ENCODE peak calls at places on chromosome 6, in ten cellular contexts. G is H9; O is lower lobe of right lung; L is mucosa of descending colon; F is CD8-positive, alpha-beta memory T cell; U is IMR-90; N is A549; H is hepatocyte; K is GM23338; D is heart left ventricle. P is an unnamed sample. For H3K4me1, the result is how much of the 10 kb centered on the place peaks cover.

GRCh38 chr6:167930300-167930699 is 67.2 kb upstream of the KIF25 start:
- DNase-seq in U (peak), K (no peak), D (no peak), H (no peak), O (no peak), F (no peak), L (no peak), G (no peak), N (peak), P (no peak)

GRCh38 chr6:127462391-127462790 is 3.2 kb upstream of the KIAA0408 start:
- DNase-seq in D (no peak), L (no peak), U (peak), N (peak), K (peak), H (no peak), G (no peak), F (no peak), O (no peak), P (no peak)

GRCh38 chr6:136656121-136656520 is 105.9 kb upstream of the MAP7 start:
- DNase-seq in L (no peak), G (no peak), D (no peak), F (no peak), H (no peak), U (no peak), K (no peak), O (no peak), N (no peak), P (peak)

GRCh38 chr6:157271911-157272310 is 51.4 kb downstream of the TMEM242 start:
- DNase-seq in L (no peak), K (no peak), O (no peak), F (no peak), U (no peak), N (no peak), H (no peak), D (no peak), G (no peak), P (no peak)

GRCh38 chr6:153852481-153852880 is 186.6 kb upstream of the OPRM1 start:
- DNase-seq in K (no peak), F (no peak), U (no peak), L (no peak), H (peak), O (no peak), D (no peak), N (no peak), G (no peak), P (no peak)

GRCh38 chr6:56869346-56869745 is 85.6 kb upstream of the BEND6 start:
- DNase-seq in D (no peak), O (no peak), K (no peak), G (no peak), U (no peak), L (no peak), H (no peak), N (no peak), F (no peak), P (peak)

GRCh38 chr6:33080127-33081089 is 4.6 kb downstream of the HLA-DPB1 start:
- DNase-seq in D (peak), F (no peak), H (peak), G (peak), L (no peak), N (no peak), U (peak), K (peak), O (peak), P (peak)

GRCh38 chr6:128515550-128516513 is 4.6 kb downstream of the PTPRK start:
- DNase-seq in K (no peak), H (no peak), U (peak), D (no peak), L (no peak), O (no peak), G (no peak), F (no peak), N (no peak), P (peak)

GRCh38 chr6:126188271-126188909 is 151.5 kb upstream of the CENPW start:
- DNase-seq in F (no peak), D (no peak), K (no peak), N (peak), G (no peak), L (no peak), U (peak), O (no peak), H (no peak), P (peak)

GRCh38 chr6:162179196-162179951 is 548.2 kb downstream of the PRKN start:
- DNase-seq in N (no peak), G (no peak), U (no peak), O (no peak), H (no peak), D (no peak), F (no peak), L (no peak), K (no peak), P (no peak)

GRCh38 chr6:72348926-72349325 is 272.9 kb upstream of the KCNQ5 start:
- DNase-seq in H (no peak), G (no peak), U (peak), N (no peak), F (no peak), D (no peak), K (no peak), L (no peak), O (no peak), P (peak)

GRCh38 chr6:162538643-162539064 is 188.9 kb downstream of the PRKN start:
- DNase-seq in K (no peak), U (no peak), O (no peak), L (no peak), F (no peak), D (peak), G (no peak), N (no peak), H (no peak), P (no peak)

GRCh38 chr6:30939473-30939872 is 1.3 kb upstream of the MUCL3 start:
- DNase-seq in G (no peak), O (no peak), K (no peak), F (no peak), D (no peak), N (no peak), L (no peak), U (no peak), H (no peak), P (no peak)

GRCh38 chr6:33492093-33492492 is 37.7 kb downstream of the ZBTB9 start:
- DNase-seq in G (no peak), O (no peak), U (no peak), F (no peak), K (peak), N (no peak), L (no peak), H (no peak), D (no peak), P (no peak)

GRCh38 chr6:119283979-119284545 is 65.5 kb downstream of the MAN1A1 start:
- DNase-seq in F (no peak), H (no peak), N (no peak), L (no peak), K (no peak), D (no peak), O (no peak), U (no peak), G (no peak), P (no peak)

GRCh38 chr6:148868314-148868713 is 121.5 kb downstream of the UST start:
- DNase-seq in O (no peak), L (no peak), K (no peak), F (no peak), U (peak), N (no peak), G (no peak), H (no peak), D (no peak), P (peak)

GRCh38 chr6:150666071-150666470 is 66.4 kb downstream of the PLEKHG1 start:
- DNase-seq in D (no peak), U (no peak), G (no peak), O (no peak), N (no peak), H (no peak), L (no peak), F (no peak), K (no peak), P (peak)

GRCh38 chr6:37551446-37551845 is 51.8 kb upstream of the CCDC167 start:
- DNase-seq in F (no peak), D (no peak), L (no peak), N (no peak), H (no peak), U (no peak), O (no peak), G (no peak), K (no peak), P (no peak)

GRCh38 chr6:37551002-37551401 is 51.3 kb upstream of the CCDC167 start:
- DNase-seq in G (no peak), N (no peak), H (no peak), U (no peak), L (no peak), K (no peak), D (peak), O (no peak), F (no peak), P (no peak)

GRCh38 chr6:37550436-37550835 is 50.7 kb upstream of the CCDC167 start:
- DNase-seq in O (no peak), F (no peak), H (no peak), K (no peak), D (no peak), G (no peak), N (no peak), U (peak), L (no peak), P (peak)

GRCh38 chr6:37551867-37552266 is 52.2 kb upstream of the CCDC167 start:
- DNase-seq in K (no peak), N (no peak), U (no peak), H (no peak), G (no peak), F (no peak), D (no peak), L (no peak), O (no peak), P (no peak)

DNA sequence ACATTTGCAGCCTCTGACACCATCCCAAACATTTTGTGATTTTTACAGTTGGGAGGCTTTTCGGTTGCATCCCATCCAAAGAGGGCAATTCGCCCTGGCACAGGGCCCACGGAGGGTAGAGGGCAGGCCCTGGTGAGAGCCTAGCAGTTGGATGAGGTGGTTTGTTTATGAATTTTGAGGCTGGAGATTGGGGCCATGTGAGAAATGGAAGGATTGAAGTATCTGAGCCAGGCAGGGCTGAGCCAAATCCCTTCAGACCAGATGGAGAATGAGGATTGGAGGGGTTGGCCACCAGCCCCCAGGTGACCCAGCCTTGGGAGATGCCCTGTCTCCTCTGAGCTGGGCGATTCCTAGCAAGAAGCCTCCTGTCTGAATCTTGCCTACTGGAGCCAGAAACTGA is 52.6 kb upstream of the CCDC167 start:
- DNase-seq in L (no peak), F (no peak), U (no peak), G (no peak), D (no peak), N (no peak), H (no peak), K (no peak), O (no peak), P (no peak)
- H3K4me1 ChIP-seq in L (under half), F (under half), U (under half), G (under half), D (under half), N (under half), H (under half), K (under half), O (under half), P (under half)

GRCh38 chr6:107668826-107669474 is 155.2 kb downstream of the SCML4 start:
- DNase-seq in N (no peak), L (no peak), H (no peak), U (no peak), F (no peak), G (no peak), D (no peak), O (no peak), K (no peak), P (no peak)
- H3K4me1 ChIP-seq in N (under half), L (under half), H (under half), U (under half), F (under half), G (under half), D (under half), O (under half), K (under half), P (under half)

DNA sequence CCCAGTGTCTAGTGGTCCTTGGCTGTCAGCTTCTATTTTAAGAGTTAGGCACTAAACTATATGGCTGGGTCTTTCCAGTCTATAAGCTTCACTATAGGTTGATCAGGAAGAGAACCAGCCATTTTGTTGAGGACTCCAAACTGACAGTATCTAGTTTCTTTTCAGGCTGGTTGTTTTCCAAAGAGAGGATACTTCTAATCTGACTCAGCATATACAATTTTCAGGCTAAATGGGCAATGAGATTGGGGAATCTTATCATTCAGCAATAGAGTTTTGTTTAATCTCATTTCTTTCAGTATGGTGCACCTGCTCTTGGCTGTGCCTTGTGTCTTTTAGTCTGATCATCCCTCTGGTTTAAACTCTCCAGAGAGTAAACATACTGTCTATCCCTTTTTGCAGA is 20.4 kb upstream of the CTAGE9 start:
- DNase-seq in U (peak), N (no peak), D (no peak), H (no peak), O (no peak), K (no peak), L (no peak), F (no peak), G (no peak), P (no peak)
- H3K4me1 ChIP-seq in U (under half), N (under half), D (under half), H (under half), O (under half), K (under half), L (under half), F (under half), G (under half), P (under half)

DNA sequence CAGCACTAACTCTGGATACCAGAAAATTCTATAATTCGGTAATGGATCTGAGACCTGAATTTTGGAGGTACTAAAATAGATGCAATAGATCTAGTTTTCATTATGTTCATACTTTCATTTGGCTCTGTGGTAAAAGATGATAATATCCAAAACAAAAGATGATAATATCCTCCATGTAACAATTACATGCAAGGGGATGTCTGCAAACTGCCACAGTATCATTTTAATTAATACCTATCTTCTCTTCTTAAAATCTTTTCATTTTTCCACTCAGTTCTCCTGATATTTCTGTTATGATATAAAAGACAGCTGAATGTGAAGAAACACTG is 15.6 kb downstream of the BTN2A1 start:
- DNase-seq in F (no peak), G (no peak), N (no peak), D (no peak), H (no peak), K (no peak), L (no peak), O (no peak), U (no peak), P (no peak)
- H3K4me1 ChIP-seq in F (half or more), G (under half), N (under half), D (under half), H (under half), K (under half), L (under half), O (under half), U (under half), P (under half)

GRCh38 chr6:43990627-43991619 is 136.3 kb downstream of the MRPL14 start:
- DNase-seq in O (peak), L (peak), K (no peak), F (no peak), H (peak), N (peak), D (no peak), G (no peak), U (peak), P (peak)

GRCh38 chr6:43993881-43994523 is 133.2 kb downstream of the MRPL14 start:
- DNase-seq in D (peak), L (no peak), K (no peak), H (no peak), O (no peak), G (no peak), U (no peak), F (no peak), N (no peak), P (no peak)

GRCh38 chr6:43995137-43995536 is 132.1 kb downstream of the MRPL14 start:
- DNase-seq in O (no peak), G (no peak), K (no peak), L (no peak), D (peak), U (no peak), N (no peak), F (no peak), H (no peak), P (no peak)

GRCh38 chr6:43992126-43992663 is 135.1 kb downstream of the MRPL14 start:
- DNase-seq in O (peak), G (no peak), U (no peak), D (no peak), H (no peak), N (no peak), K (no peak), F (no peak), L (no peak), P (no peak)

GRCh38 chr6:43992783-43993505 is 134.3 kb downstream of the MRPL14 start:
- DNase-seq in O (no peak), K (no peak), U (no peak), N (no peak), F (no peak), G (no peak), L (no peak), D (peak), H (no peak), P (no peak)
- H3K4me1 ChIP-seq in O (under half), K (under half), U (under half), N (half or more), F (under half), G (under half), L (under half), D (under half), H (under half), P (under half)

DNA sequence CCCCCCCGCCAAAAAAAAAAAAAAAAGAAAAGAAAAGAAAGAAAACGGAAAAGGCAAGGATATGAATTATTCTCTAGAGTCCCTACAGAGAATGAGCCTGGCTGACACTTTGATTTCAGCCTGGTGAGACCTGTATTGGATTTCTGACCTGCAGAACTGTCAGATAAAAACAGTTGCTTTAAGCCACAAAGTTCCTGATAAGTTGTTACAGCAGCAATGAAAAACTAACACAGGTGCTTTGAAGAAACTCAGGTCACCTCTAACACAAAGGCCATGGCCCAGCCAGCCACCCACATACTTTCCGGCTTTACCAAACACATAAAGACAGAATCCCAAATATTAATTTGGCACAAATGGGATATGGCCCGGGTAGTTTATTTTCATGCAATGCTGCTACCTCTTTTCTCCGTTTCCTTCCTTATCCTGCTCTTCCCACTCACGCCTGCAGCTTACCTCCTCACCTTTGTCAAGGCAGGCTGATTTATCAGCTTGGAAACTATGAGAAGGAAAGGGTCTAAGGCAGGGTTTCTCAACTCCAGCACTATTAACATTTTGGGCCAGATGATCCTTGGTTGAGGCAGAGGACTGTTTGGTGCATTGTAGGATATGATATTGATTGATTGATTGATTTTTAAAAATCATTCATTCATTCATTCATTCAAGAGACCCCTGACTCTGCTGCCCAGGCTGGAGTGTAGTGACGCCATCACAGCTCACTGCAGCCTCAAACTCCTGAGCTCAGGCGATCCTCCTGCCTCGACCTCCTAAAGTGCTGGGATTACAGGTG is 88.1 kb downstream of the ATXN1 start:
- DNase-seq in L (no peak), K (no peak), G (no peak), N (no peak), H (no peak), F (no peak), D (no peak), U (no peak), O (no peak), P (no peak)
- H3K4me1 ChIP-seq in L (under half), K (under half), G (under half), N (half or more), H (under half), F (under half), D (under half), U (under half), O (half or more), P (half or more)

DNA sequence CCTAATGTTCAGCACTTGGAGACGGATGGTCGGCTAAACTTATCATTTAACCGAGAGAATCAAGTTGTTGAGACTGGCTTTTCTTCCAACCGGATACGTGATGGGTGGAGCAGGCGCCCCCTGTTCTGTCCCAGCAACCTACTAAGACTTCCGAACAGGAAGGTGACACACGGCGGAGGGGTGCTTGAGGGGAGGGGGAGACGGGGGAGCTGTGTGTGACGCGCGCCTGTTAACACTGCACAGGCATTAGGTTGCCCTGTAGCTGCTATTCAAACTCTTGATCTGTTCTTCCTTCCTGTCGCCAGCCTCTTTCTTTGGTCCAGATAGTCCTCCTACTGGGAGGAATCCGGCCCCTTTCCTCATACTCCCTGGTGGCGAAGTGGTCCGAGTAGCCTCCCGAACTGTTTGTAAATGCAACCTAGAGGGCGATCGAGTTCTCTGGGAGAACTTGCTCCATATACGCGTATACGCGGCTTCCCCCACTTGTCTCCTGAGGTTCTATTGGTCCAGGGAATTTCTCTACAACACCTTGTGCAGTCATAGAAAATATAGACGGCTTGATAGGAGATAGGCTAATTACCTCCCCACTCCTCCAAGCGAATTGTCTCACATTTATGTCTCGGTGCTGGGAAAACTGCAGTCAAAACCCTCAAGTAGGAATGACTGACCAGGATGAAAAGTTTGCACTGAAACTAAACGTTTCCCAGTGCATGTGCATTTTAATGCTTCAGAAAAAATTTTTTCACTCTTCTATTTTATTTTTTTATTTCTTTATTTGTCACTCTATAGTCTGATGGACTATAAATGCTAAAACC is 126.0 kb upstream of the SLC2A12 start:
- DNase-seq in N (peak), F (peak), G (peak), H (peak), D (peak), K (peak), O (peak), L (peak), U (peak), P (peak)
- H3K4me1 ChIP-seq in N (under half), F (under half), G (under half), H (under half), D (under half), K (under half), O (under half), L (under half), U (under half), P (under half)

GRCh38 chr6:7115452-7116223 is 7.9 kb downstream of the RREB1 start:
- DNase-seq in K (no peak), H (no peak), F (no peak), O (no peak), G (no peak), N (no peak), L (no peak), D (no peak), U (no peak), P (no peak)
- H3K4me1 ChIP-seq in K (half or more), H (under half), F (half or more), O (half or more), G (under half), N (half or more), L (half or more), D (under half), U (under half), P (under half)

GRCh38 chr6:143969077-143969476 is 39.0 kb downstream of the PLAGL1 start:
- DNase-seq in L (no peak), N (no peak), D (no peak), F (no peak), G (no peak), O (no peak), U (no peak), H (no peak), K (peak), P (no peak)
- H3K4me1 ChIP-seq in L (under half), N (under half), D (under half), F (under half), G (under half), O (under half), U (under half), H (under half), K (half or more), P (half or more)

P was measured in adipocyte.